ENCODE peak calls at places on chromosome 22, in six cellular contexts. O, G, V, A, N and D are unnamed samples.

GRCh38 chr22:27876684-27877083 is 42.4 kb downstream of the PITPNB start:
- DNase-seq in N (no peak), G (no peak), O (peak; percentile 27), V (no peak), A (no peak), D (no peak)

GRCh38 chr22:39643311-39644083 is 72.9 kb downstream of the CACNA1I start:
- DNase-seq in O (peak; percentile 46), G (no peak), V (no peak), N (no peak), A (no peak), D (no peak)

GRCh38 chr22:25038239-25038638 is 85.7 kb downstream of the KIAA1671 start:
- DNase-seq in V (no peak), N (no peak), O (no peak), A (no peak), G (no peak), D (no peak)

GRCh38 chr22:35910013-35910860 is 118.4 kb downstream of the RBFOX2 start:
- DNase-seq in V (no peak), O (no peak), G (no peak), N (peak; percentile 58), A (no peak), D (no peak)

GRCh38 chr22:19180234-19180633 is 1.7 kb upstream of the SLC25A1 start:
- DNase-seq in N (no peak), O (no peak), G (no peak), V (no peak), A (no peak), D (no peak)

GRCh38 chr22:36016656-36017055 is 12.0 kb downstream of the RBFOX2 start:
- DNase-seq in V (no peak), N (no peak), A (no peak), G (no peak), O (no peak), D (no peak)

GRCh38 chr22:44365832-44366231 is 53.1 kb upstream of the SHISAL1 start:
- DNase-seq in V (no peak), A (no peak), N (no peak), G (no peak), O (no peak), D (no peak)

GRCh38 chr22:41094036-41094435 is 1.6 kb downstream of the EP300 start:
- DNase-seq in G (peak; percentile 28), V (no peak), A (peak; percentile 39), O (peak; percentile 40), N (peak; percentile 26), D (peak; percentile 55)

GRCh38 chr22:39383841-39384625 is 15.5 kb upstream of the TAB1 start:
- DNase-seq in O (peak; percentile 46), V (no peak), N (no peak), A (no peak), G (no peak), D (no peak)

DNA sequence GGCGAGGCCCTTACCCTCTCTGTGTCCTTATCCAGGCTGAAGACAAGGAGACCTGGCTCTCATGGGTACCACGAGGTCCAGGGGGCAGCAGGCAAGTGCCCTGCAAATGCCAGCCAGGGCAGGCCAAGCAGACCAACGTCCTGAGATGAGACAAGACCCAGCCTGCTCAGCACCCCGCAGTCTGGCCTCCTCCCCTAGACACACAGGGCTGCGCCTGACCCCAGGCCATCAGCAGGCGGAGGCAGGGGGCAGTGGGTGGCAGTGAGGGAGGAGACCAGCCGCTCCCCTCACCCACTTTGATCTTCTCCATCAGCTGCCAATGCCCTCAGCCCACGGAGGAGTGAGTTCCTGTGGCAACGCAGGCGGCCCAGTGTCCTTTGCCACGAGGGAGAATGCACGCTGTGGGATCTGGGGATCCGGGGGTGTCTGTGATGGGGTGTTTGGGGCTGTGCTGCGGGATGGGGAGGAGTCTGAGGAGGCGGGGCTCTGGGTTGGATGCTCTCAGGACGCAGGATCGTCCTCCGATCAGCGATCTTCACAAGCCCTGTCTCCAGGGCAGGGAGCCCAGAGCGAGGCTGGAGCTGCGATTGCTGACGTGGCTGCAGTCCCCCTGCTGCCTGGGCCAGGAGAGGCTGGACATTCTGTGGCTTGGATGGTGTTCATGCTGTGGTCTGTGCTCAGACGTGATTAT is 30.5 kb upstream of the PPARA start:
- DNase-seq in G (no peak), A (no peak), V (no peak), N (no peak), O (peak; percentile 74), D (no peak)
- H3K4me1 ChIP-seq in G (peaks cover 15% of the 10 kb centered on the region), A (peaks cover 13% of the 10 kb centered on the region), V (no peaks in the 10 kb centered on the region), N (no peaks in the 10 kb centered on the region), O (peaks cover 15% of the 10 kb centered on the region), D (no peaks in the 10 kb centered on the region)

GRCh38 chr22:22139364-22139763 is 105.2 kb upstream of the VPREB1 start:
- DNase-seq in V (no peak), A (no peak), G (no peak), N (no peak), O (no peak), D (no peak)
- H3K27me3 ChIP-seq in V (no peaks in the 10 kb centered on the region), A (peaks cover 61% of the 10 kb centered on the region), G (peaks cover 93% of the 10 kb centered on the region), N (no peaks in the 10 kb centered on the region), O (peaks cover 34% of the 10 kb centered on the region), D (no peaks in the 10 kb centered on the region)

GRCh38 chr22:32920734-32921133 is 119.2 kb downstream of the TIMP3 start:
- DNase-seq in V (no peak), G (no peak), A (no peak), O (no peak), N (no peak), D (no peak)

GRCh38 chr22:32932176-32932575 is 126.0 kb downstream of the SYN3 start:
- DNase-seq in N (peak; percentile 7), G (no peak), A (no peak), O (peak; percentile 56), V (no peak), D (no peak)

DNA sequence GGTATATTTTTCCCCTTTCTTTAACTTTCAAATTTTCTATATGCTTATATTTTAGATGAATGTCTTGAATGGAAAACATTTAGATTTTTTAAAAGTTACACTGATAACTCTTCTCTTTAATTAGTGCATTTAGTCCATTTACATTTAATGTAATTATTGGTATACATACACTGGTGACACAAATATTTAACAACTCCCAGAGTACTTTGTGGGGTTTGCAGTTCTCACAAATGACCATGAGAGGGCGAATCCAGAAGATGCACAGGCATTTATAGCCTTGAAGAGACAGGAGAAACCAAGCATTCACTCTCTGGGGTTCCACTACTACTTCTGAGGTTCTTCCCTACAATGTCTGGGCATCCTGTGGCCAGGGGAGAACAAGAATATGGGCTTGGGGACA is 125.1 kb downstream of the TIMP3 start:
- DNase-seq in N (peak; percentile 60), G (peak; percentile 28), O (peak; percentile 34), V (no peak), A (no peak), D (peak; percentile 72)
- H3K4me1 ChIP-seq in N (no peaks in the 10 kb centered on the region), G (no peaks in the 10 kb centered on the region), O (no peaks in the 10 kb centered on the region), V (no peaks in the 10 kb centered on the region), A (no peaks in the 10 kb centered on the region), D (no peaks in the 10 kb centered on the region)

GRCh38 chr22:45535400-45535799 is 32.7 kb downstream of the FBLN1 start:
- DNase-seq in O (no peak), A (no peak), V (no peak), N (no peak), G (no peak), D (no peak)
- H3K27me3 ChIP-seq in O (no peaks in the 10 kb centered on the region), A (no peaks in the 10 kb centered on the region), V (no peaks in the 10 kb centered on the region), N (no peaks in the 10 kb centered on the region), G (no peaks in the 10 kb centered on the region), D (no peaks in the 10 kb centered on the region)

DNA sequence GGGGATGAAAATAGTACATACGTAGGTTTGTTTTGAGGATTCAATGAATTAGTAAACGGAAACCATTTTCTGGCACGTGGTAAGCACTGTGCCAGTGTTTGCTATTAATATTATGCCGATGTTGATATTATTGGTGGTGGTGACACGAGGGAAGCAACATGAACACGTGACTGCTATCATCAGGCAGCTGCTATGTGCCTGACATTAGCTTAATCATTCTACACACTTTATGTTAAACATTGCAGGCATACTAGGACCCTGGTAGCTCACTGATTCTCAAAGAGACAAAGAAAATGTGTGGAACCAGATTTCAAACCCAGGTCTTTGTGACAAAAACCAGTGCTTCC is 656 bp downstream of the SRRD start:
- DNase-seq in G (no peak), A (no peak), V (peak; percentile 15), N (no peak), O (peak; percentile 31), D (no peak)
- H3K4me1 ChIP-seq in G (peaks cover 14% of the 10 kb centered on the region), A (peaks cover 48% of the 10 kb centered on the region), V (peaks cover 50% of the 10 kb centered on the region), N (peaks cover 4% of the 10 kb centered on the region), O (peaks cover 9% of the 10 kb centered on the region), D (peaks cover 5% of the 10 kb centered on the region)

DNA sequence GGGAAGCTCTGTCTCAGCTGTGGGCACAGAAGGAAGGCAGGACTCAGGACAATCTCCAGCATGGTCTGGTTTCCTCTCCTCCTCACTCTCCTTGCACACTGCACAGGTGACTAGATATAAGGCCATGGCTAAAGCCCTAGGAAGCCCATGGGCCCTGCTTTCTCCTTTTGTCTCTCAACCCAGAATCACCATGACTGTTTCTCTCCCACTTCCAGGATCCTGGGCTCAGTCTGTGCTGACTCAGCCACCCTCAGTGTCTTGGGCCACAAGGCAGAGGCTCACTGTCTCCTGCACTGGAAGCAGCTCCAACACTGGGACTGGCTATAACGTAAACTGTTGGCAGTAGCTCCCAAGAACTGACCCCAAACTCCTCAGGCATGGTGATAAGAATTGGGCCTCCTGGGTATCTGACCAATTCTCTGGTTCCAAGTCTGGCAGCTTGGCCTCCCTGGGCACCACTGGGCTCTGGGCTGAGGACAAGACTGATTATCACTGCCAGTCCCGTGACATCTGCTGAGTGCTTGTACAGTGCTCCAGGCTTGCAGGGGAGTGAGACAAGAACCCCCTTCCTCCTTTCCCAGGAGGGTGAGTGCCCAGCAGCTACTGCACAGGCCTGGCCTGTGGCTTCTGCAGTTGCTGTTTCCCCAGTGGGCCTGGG is 104.0 kb upstream of the TOP3B start:
- DNase-seq in G (no peak), A (no peak), N (no peak), V (no peak), O (peak; percentile 54), D (no peak)
- H3K27me3 ChIP-seq in G (peaks cover 54% of the 10 kb centered on the region), A (peaks cover 25% of the 10 kb centered on the region), N (peaks cover 8% of the 10 kb centered on the region), V (peaks cover 8% of the 10 kb centered on the region), O (peaks cover 13% of the 10 kb centered on the region), D (no peaks in the 10 kb centered on the region)

GRCh38 chr22:42992886-42993479 is 22.0 kb downstream of the PACSIN2 start:
- DNase-seq in A (no peak), O (no peak), V (no peak), N (no peak), G (no peak), D (no peak)
- H3K4me1 ChIP-seq in A (peaks cover 66% of the 10 kb centered on the region), O (peaks cover 38% of the 10 kb centered on the region), V (no peaks in the 10 kb centered on the region), N (peaks cover 7% of the 10 kb centered on the region), G (peaks cover 90% of the 10 kb centered on the region), D (peaks cover 24% of the 10 kb centered on the region)

GRCh38 chr22:48893288-48894063 is 934.2 kb downstream of the BRD1 start:
- DNase-seq in V (no peak), G (no peak), A (no peak), O (no peak), N (peak; percentile 20), D (no peak)
- H3K27me3 ChIP-seq in V (no peaks in the 10 kb centered on the region), G (no peaks in the 10 kb centered on the region), A (no peaks in the 10 kb centered on the region), O (no peaks in the 10 kb centered on the region), N (no peaks in the 10 kb centered on the region), D (no peaks in the 10 kb centered on the region)